ENCODE peak calls at places on chromosomes 3 and 15, in five cellular contexts. Z, P, W, B and X are unnamed samples.
A peak's percentile ranks its signal among the peaks of the same experiment; 100 is the strongest.

GRCh38 chr3:9809239-9809614 is 835 bp upstream of the TTLL3 start:
- DNase-seq in W (no peak), P (no peak), B (no peak), Z (no peak), X (peak; percentile 14)

GRCh38 chr3:13159890-13160289 is 86.7 kb upstream of the IQSEC1 start:
- DNase-seq in B (no peak), W (no peak), Z (no peak), P (no peak), X (no peak)

GRCh38 chr3:52204337-52205073 is 6.5 kb downstream of the ALAS1 start:
- DNase-seq in P (no peak), Z (no peak), W (no peak), B (no peak), X (no peak)

GRCh38 chr3:112984485-112984884 is 6.3 kb upstream of the GTPBP8 start:
- DNase-seq in B (no peak), W (no peak), P (no peak), Z (no peak), X (peak; percentile 17)

GRCh38 chr3:152937234-152937633 is 102.3 kb downstream of the P2RY1 start:
- DNase-seq in B (no peak), W (no peak), Z (no peak), P (no peak), X (no peak)

GRCh38 chr3:141728355-141728892 is 9.7 kb upstream of the RNF7 start:
- DNase-seq in B (no peak), Z (no peak), P (no peak), W (no peak), X (no peak)

GRCh38 chr3:197521277-197522182 is 34.2 kb downstream of the BDH1 start:
- DNase-seq in W (no peak), Z (no peak), P (no peak), B (no peak), X (no peak)

GRCh38 chr3:37824954-37825328 is 36.7 kb upstream of the CTDSPL start:
- DNase-seq in W (no peak), P (no peak), B (no peak), Z (no peak), X (no peak)

GRCh38 chr15:56102401-56102800 is 109.0 kb upstream of the NEDD4 start:
- DNase-seq in B (no peak), Z (no peak), P (no peak), W (peak; percentile 19), X (peak; percentile 12)

GRCh38 chr3:78741066-78741645 is 1026.6 kb downstream of the ROBO1 start:
- DNase-seq in W (no peak), Z (no peak), P (no peak), B (no peak), X (no peak)

GRCh38 chr15:88657326-88658069 is 18.7 kb downstream of the ISG20 start:
- DNase-seq in P (peak; percentile 58), W (no peak), Z (peak; percentile 92), B (no peak), X (peak; percentile 30)

GRCh38 chr3:14415501-14415900 is 13.1 kb downstream of the SLC6A6 start:
- DNase-seq in Z (no peak), P (no peak), W (no peak), B (no peak), X (no peak)

GRCh38 chr3:123401836-123402530 is 46.9 kb downstream of the ADCY5 start:
- DNase-seq in Z (no peak), W (peak; percentile 80), P (no peak), B (no peak), X (no peak)

GRCh38 chr15:40430271-40430805 is 10.4 kb upstream of the BAHD1 start:
- DNase-seq in W (no peak), P (peak; percentile 64), Z (no peak), B (no peak), X (no peak)

GRCh38 chr3:105868450-105868744 is 415 bp downstream of the CBLB start:
- DNase-seq in P (peak; percentile 55), W (peak; percentile 57), B (peak; percentile 66), Z (peak; percentile 93), X (peak; percentile 68)

GRCh38 chr15:88649753-88650551 is 11.1 kb downstream of the ISG20 start:
- DNase-seq in P (peak; percentile 11), Z (no peak), W (no peak), B (peak; percentile 50), X (no peak)

GRCh38 chr3:129289201-129289921 is 10.7 kb downstream of the HMCES start:
- DNase-seq in W (no peak), B (no peak), Z (no peak), P (no peak), X (no peak)

GRCh38 chr3:194275231-194275671 is 75.9 kb downstream of the CPN2 start:
- DNase-seq in W (no peak), Z (no peak), P (peak; percentile 41), B (no peak), X (no peak)

GRCh38 chr15:97547381-97547780 is 413.1 kb upstream of the ARRDC4 start:
- DNase-seq in W (no peak), Z (no peak), P (no peak), B (no peak), X (no peak)

GRCh38 chr3:37130448-37130847 is 43.9 kb downstream of the LRRFIP2 start:
- DNase-seq in P (no peak), Z (no peak), B (no peak), W (no peak), X (no peak)

GRCh38 chr3:100103558-100104441 is 10.5 kb downstream of the FILIP1L start:
- DNase-seq in B (no peak), Z (no peak), P (no peak), W (no peak), X (peak; percentile 82)

GRCh38 chr3:170154569-170155143 is 26.9 kb downstream of the PHC3 start:
- DNase-seq in Z (no peak), W (no peak), B (no peak), P (no peak), X (no peak)

GRCh38 chr3:184683234-184683633 is 28.6 kb downstream of the MAGEF1 start:
- DNase-seq in P (no peak), W (no peak), B (no peak), Z (no peak), X (no peak)

DNA sequence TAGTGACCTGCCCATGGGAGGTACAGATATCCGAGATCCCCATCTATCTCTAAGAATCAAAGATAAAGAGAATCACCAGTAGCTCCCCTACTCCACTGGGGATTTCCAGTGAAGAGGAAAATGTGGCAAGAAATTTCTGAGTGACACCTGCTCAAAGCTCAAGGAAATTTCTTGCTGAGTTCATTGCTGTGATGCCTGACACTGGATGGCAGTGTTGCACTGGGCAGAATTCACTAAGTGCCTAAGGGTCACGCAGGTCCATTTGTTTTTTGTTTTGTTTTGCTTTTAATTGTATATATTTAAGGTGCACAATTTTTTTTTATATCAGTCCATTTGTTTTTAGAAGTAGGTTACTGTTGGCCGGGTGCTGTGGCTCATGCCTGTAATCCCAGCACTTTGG is 109.5 kb upstream of the KCNAB1 start:
- DNase-seq in Z (no peak), B (no peak), P (peak; percentile 55), W (no peak), X (peak; percentile 32)
- TF ChIP-seq CTCF in Z (no peak), B (peak; percentile 63), P (peak; percentile 28), W (no peak), X (peak; percentile 57)

GRCh38 chr3:119560160-119560559 is 746 bp upstream of the CD80 start:
- DNase-seq in P (no peak), Z (no peak), B (no peak), W (no peak), X (no peak)
- TF ChIP-seq POLR2A in P (no peak), Z (no peak), B (no peak), W (no peak), X (no peak)

DNA sequence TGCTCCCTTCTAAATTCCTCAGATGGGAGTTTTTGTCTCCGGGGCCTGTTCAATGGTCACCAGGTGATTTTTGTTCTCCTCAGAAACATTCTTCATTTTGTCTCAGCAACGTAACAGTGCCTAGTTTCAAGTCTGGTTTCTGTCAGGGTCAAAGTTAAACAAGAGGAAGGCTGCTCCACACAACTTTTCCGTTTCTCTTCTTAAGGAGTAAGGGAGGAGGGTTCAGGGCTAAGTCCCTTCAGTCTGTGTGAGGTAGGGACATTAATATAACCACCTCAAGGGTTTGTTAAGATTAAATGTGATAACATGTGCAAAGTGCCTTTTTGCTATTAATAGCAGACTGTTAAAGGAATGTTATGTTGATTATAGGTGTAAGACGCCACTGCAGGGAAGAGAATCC is 41.8 kb downstream of the HOMER2 start:
- DNase-seq in Z (no peak), P (no peak), W (no peak), B (no peak), X (no peak)
- H3K27ac ChIP-seq in Z (no peak overlapping the region), P (no peak overlapping the region), W (no peak overlapping the region), B (no peak overlapping the region), X (no peak overlapping the region)

DNA sequence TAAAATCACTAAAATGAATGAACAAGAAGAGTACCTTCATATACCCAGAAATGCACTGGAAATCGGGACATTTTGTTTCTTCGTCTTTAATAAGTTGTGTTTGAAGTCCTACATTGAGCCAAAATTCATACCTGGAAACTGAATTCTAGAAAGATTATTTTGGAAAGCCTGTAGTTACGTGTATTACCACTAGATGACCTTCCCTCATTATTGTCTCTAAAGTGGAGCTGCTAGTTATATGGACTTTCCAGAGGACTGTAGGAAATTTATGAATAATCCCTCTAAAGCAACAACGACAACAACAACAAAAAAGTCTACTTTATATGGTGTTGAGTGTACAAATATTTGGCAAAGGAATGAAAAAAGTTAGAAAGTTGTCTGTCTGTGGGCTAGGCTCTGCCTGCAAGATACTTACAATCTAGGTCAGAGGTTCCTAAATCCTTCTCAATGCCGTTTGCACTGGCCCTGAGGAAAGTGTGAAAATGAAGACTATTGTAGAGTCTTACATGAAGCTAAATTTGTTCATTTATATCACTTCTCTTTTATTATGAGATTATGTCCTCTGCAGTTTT is 234.8 kb upstream of the NR2E3 start:
- DNase-seq in B (no peak), P (no peak), W (no peak), Z (no peak), X (no peak)
- TF ChIP-seq CTCF in B (peak; percentile 47), P (peak; percentile 40), W (peak; percentile 28), Z (peak; percentile 37), X (peak; percentile 25)

GRCh38 chr3:182794806-182795369 is 1.6 kb downstream of the ATP11B start:
- DNase-seq in P (no peak), Z (no peak), B (no peak), W (no peak), X (no peak)

GRCh38 chr3:182794455-182794773 is 1.1 kb downstream of the ATP11B start:
- DNase-seq in W (no peak), P (no peak), B (no peak), Z (no peak), X (no peak)

GRCh38 chr3:182796310-182796709 is 3.0 kb downstream of the ATP11B start:
- DNase-seq in B (no peak), P (no peak), Z (no peak), W (no peak), X (no peak)

GRCh38 chr3:182793663-182794454 is 555 bp downstream of the ATP11B start:
- DNase-seq in W (peak; percentile 40), Z (no peak), B (peak; percentile 77), P (peak; percentile 58), X (peak; percentile 60)

GRCh38 chr3:182795383-182795782 is 2.1 kb downstream of the ATP11B start:
- DNase-seq in Z (no peak), W (no peak), P (no peak), B (no peak), X (no peak)
- TF ChIP-seq POLR2A in Z (no peak), W (no peak), P (no peak), B (no peak), X (no peak)

GRCh38 chr3:103127116-103127630 is 692.4 kb downstream of the ZPLD1 start:
- DNase-seq in B (no peak), Z (no peak), P (no peak), W (no peak), X (no peak)

GRCh38 chr3:103127737-103128136 is 692.9 kb downstream of the ZPLD1 start:
- DNase-seq in P (no peak), W (no peak), Z (no peak), B (no peak), X (no peak)

GRCh38 chr3:103126111-103126510 is 691.3 kb downstream of the ZPLD1 start:
- DNase-seq in B (no peak), P (no peak), W (no peak), Z (no peak), X (no peak)
- H3K27ac ChIP-seq in B (no peak overlapping the region), P (no peak overlapping the region), W (no peak overlapping the region), Z (no peak overlapping the region), X (no peak overlapping the region)